ENCODE peak calls at places on chromosome 9, in four cellular contexts. B is prostate gland, T is neural progenitor cell, M is kidney. N is an unnamed sample.
A peak's percentile ranks its signal among the peaks of the same experiment; 100 is the strongest.

GRCh38 chr9:133708123-133708769 is 29.9 kb downstream of the SARDH start:
- DNase-seq in B (no peak), T (no peak), M (peak; percentile 71), N (peak; percentile 86)

GRCh38 chr9:114086009-114086408 is 7.9 kb upstream of the AMBP start:
- DNase-seq in B (no peak), T (no peak), M (peak; percentile 41), N (peak; percentile 67)

GRCh38 chr9:135079676-135080075 is 7.8 kb upstream of the OLFM1 start:
- DNase-seq in B (no peak), T (no peak), M (peak; percentile 22), N (no peak)

GRCh38 chr9:126337690-126338426 is 11.2 kb downstream of the MVB12B start:
- DNase-seq in B (no peak), T (no peak), M (no peak), N (no peak)

GRCh38 chr9:120698766-120699165 is 15.5 kb downstream of the MEGF9 start:
- DNase-seq in B (no peak), T (no peak), M (no peak), N (no peak)

GRCh38 chr9:126165755-126166154 is 160.9 kb upstream of the MVB12B start:
- DNase-seq in B (peak; percentile 2), T (no peak), M (no peak), N (peak; percentile 42)

GRCh38 chr9:101387871-101388506 is 3.2 kb upstream of the BAAT start:
- DNase-seq in B (no peak), T (peak; percentile 71), M (no peak), N (no peak)

GRCh38 chr9:130555968-130556367 is 23.4 kb upstream of the FUBP3 start:
- DNase-seq in B (no peak), T (no peak), M (no peak), N (no peak)

GRCh38 chr9:114287001-114287762 is 35.7 kb upstream of the ORM1 start:
- DNase-seq in B (no peak), T (no peak), M (peak; percentile 59), N (peak; percentile 68)

GRCh38 chr9:16514131-16514530 is 356.3 kb downstream of the BNC2 start:
- DNase-seq in B (no peak), T (peak; percentile 59), M (no peak), N (no peak)

GRCh38 chr9:105693435-105694275 is 686 bp upstream of the TMEM38B start:
- DNase-seq in B (no peak), T (peak; percentile 33), M (no peak), N (no peak)

GRCh38 chr9:76810377-76810957 is 46.2 kb downstream of the PCA3 start:
- DNase-seq in B (peak; percentile 53), T (peak; percentile 74), M (no peak), N (no peak)

GRCh38 chr9:121613009-121613766 is 38.2 kb upstream of the DAB2IP start:
- DNase-seq in B (no peak), T (no peak), M (no peak), N (no peak)

GRCh38 chr9:88742483-88742882 is 207.5 kb downstream of the NXNL2 start:
- DNase-seq in B (no peak), T (no peak), M (peak; percentile 32), N (no peak)

GRCh38 chr9:13281356-13282016 is 2.0 kb upstream of the MPDZ start:
- DNase-seq in B (no peak), T (no peak), M (no peak), N (no peak)

GRCh38 chr9:98479967-98480847 is 224.8 kb upstream of the TBC1D2 start:
- DNase-seq in B (no peak), T (no peak), M (no peak), N (no peak)

GRCh38 chr9:133199648-133200321 is 9.3 kb downstream of the OBP2B start:
- DNase-seq in B (no peak), T (no peak), M (peak; percentile 86), N (no peak)

GRCh38 chr9:72041775-72042194 is 18.6 kb downstream of the C9orf57 start:
- DNase-seq in B (peak; percentile 51), T (no peak), M (peak; percentile 90), N (no peak)

GRCh38 chr9:88390371-88390990 is 2.2 kb downstream of the SPIN1 start:
- DNase-seq in B (no peak), T (no peak), M (no peak), N (no peak)

GRCh38 chr9:1929722-1930621 is 85.2 kb upstream of the SMARCA2 start:
- DNase-seq in B (no peak), T (no peak), M (no peak), N (no peak)

GRCh38 chr9:97857603-97858392 is 4.8 kb downstream of the FOXE1 start:
- DNase-seq in B (no peak), T (peak; percentile 64), M (no peak), N (no peak)

GRCh38 chr9:126148523-126148870 is 178.1 kb upstream of the MVB12B start:
- DNase-seq in B (no peak), T (no peak), M (no peak), N (peak; percentile 50)

GRCh38 chr9:130189840-130190239 is 17.6 kb downstream of the NCS1 start:
- DNase-seq in B (no peak), T (no peak), M (no peak), N (no peak)

GRCh38 chr9:128912270-128912853 is 8.4 kb upstream of the PHYHD1 start:
- DNase-seq in B (no peak), T (peak; percentile 28), M (no peak), N (no peak)

GRCh38 chr9:116153765-116154333 is at the start of gene PAPPA:
- DNase-seq in B (no peak), T (no peak), M (no peak), N (no peak)

GRCh38 chr9:122346478-122347347 is 24.1 kb upstream of the PTGS1 start:
- DNase-seq in B (peak; percentile 20), T (peak; percentile 77), M (peak; percentile 85), N (no peak)

GRCh38 chr9:18330736-18331335 is 143.1 kb upstream of the ADAMTSL1 start:
- DNase-seq in B (no peak), T (peak; percentile 19), M (no peak), N (no peak)

GRCh38 chr9:136808781-136809158 is 1.0 kb downstream of the RABL6 start:
- DNase-seq in B (no peak), T (peak; percentile 43), M (no peak), N (no peak)

GRCh38 chr9:114889802-114890224 is 40.6 kb downstream of the TNFSF8 start:
- DNase-seq in B (no peak), T (no peak), M (no peak), N (no peak)

GRCh38 chr9:110426052-110426709 is 88.5 kb upstream of the TXNDC8 start:
- DNase-seq in B (no peak), T (no peak), M (no peak), N (no peak)

DNA sequence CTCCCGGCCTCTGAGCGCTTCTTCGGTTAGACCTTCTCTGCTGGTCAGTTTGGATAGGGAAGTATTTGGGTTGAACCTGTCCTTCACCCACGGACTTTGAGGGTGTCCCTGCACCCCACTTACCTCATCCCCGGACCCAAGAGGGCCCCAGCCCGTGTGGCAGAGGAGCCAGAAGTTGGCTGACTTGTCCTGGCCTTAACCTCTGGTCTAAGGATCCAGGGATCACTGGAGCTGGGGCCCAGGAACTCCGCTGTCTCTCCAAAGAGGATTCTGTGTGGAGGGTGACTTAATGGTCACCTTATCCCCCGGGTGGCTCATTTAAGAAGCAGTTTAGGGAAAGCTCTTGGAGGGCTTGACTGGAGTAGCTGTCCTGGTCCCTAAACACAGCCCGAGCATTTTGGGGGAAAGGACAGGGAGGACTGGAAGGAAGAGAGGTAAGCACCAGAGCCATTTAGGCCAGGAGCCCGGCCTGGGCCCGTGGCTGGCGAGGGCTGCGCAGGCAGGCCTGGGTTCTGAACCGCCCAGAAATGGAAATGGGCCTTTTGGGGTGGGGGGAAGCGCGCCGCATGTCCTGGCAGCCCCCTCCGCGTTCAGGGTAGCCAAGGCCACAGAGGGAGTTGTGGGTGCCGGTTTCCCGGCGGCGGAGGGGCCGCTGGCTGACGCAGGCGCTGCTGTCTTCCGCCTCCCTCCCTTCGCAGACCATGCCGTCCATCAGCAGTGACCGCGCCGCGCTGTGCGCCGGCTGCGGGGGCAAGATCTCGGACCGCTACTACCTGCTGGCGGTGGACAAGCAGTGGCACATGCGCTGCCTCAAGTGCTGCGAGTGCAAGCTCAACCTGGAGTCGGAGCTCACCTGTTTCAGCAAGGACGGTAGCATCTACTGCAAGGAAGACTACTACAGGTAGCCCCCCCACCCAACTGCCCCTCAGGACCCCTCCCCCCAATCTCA is 2.0 kb downstream of the LHX2 start:
- DNase-seq in B (no peak), T (peak; percentile 74), M (no peak), N (no peak)
- TF ChIP-seq CTCF in B (no peak), T (no peak), M (no peak), N (no peak)

GRCh38 chr9:5957166-5957565 is 58.3 kb downstream of the RANBP6 start:
- DNase-seq in B (no peak), T (no peak), M (no peak), N (no peak)
- TF ChIP-seq CTCF in B (no peak), T (no peak), M (no peak), N (no peak)

GRCh38 chr9:504921-505821 is 290.5 kb downstream of the DOCK8 start:
- DNase-seq in B (peak; percentile 14), T (peak; percentile 63), M (peak; percentile 80), N (no peak)

GRCh38 chr9:503331-503730 is 288.7 kb downstream of the DOCK8 start:
- DNase-seq in B (peak; percentile 17), T (no peak), M (no peak), N (no peak)

DNA sequence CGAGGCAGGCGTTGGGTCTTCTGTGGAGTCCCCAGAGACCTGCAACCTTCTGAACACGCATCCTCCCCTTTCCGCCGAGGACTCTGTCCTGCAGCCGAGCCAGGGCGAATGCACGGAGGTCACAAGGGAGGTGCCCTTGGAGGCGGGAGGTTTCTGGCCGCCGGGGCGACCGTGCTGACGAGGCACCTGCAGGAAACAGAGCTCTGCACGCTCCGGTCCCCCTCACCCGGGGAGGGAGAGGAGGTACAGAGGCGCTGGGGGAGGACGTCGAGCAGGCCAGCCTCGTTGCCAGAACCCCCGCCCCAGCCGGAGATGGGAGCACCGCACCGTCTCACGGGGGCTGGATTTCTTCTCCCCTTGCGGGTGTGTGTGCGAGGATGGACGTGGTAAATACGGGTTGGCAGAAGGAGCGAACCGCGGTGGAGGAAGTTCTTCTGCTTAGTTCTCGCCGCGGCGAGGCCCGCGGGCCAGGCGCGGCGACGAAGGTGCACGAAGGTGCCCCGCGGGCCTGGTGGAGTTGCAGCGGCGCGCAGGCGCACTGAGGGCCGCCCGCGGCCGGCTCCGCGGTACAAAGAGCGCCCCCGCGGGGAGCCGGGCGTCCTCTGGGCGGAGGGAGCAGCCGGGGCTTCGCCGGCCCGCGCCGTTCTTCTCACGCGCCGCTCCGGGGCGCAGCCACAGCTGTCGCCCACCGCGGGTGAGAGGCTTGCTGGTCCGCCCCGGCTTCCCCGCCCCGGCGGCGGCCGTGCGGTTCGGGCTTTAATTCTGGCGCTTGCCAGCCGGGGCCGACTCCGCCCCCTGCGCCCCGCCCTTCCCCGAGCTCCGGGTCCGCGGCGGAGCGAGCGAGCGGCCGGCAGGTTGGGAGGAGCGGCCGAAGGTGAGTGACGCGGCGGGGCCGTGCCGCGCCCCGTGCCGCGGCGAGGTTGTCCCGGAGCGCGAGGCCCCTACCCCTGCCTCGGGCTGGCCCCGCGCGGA is 289.5 kb downstream of the DOCK8 start:
- DNase-seq in B (peak; percentile 76), T (peak; percentile 94), M (peak; percentile 90), N (peak; percentile 87)
- TF ChIP-seq CTCF in B (peak; percentile 63), T (peak; percentile 29), M (peak; percentile 4), N (peak; percentile 68)

DNA sequence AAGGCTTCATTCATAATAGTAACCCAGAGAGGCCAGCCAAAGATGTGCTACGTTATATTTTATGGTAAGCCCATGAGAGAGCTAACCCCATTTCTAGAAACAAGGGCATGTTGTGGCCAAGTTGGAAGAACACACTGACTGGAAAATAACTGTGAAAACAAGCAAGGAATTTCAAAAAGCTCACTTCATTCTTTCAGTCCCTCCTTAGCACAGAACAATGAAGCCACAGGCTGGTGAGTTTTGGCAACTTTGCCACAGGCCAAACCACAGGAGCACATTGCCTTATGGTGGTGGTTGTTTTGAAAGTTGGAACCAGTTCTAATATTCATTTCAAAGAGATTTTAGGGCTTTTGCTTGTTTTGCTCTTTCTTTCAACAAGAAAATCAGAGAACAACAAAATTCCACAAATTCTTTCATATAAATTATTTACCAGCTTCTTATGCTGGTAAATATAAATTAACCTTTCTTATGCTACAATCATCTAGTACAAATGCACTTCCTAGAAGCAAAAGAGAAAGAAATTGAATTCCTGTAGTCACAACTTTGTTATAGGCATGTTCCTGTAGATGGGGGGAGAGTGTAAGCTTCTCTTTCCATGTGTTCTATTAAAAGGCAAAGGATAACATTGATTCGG is 225.4 kb upstream of the RFX3 start:
- DNase-seq in B (peak; percentile 16), T (no peak), M (no peak), N (no peak)
- TF ChIP-seq CTCF in B (no peak), T (no peak), M (no peak), N (peak; percentile 65)

N was measured in chondrocyte.